ENCODE peak calls at places on chromosome 9, in seven cellular contexts. One of them, this sample, is unnamed.

GRCh38 chr9:131835132-131835910 is 95.4 kb upstream of the RAPGEF1 start:
- DNase-seq in HFFc6: no peak
- DNase-seq in NCI-H187 treated with DMSO at 0.1 percent for 48 hours: no peak
- DNase-seq in neural progenitor cell: no peak
- DNase-seq in lower lobe of right lung: no peak
- DNase-seq in erythroblast: no peak
- DNase-seq in HuH-7: no peak
- DNase-seq in this sample: no peak

GRCh38 chr9:134066546-134066922 is 1.3 kb downstream of the BRD3 start:
- DNase-seq in HFFc6: no peak
- DNase-seq in NCI-H187 treated with DMSO at 0.1 percent for 48 hours: no peak
- DNase-seq in neural progenitor cell: peak
- DNase-seq in lower lobe of right lung: no peak
- DNase-seq in erythroblast: peak
- DNase-seq in HuH-7: no peak
- DNase-seq in this sample: no peak

GRCh38 chr9:110710420-110710819 is 41.8 kb downstream of the MUSK start:
- DNase-seq in HFFc6: no peak
- DNase-seq in NCI-H187 treated with DMSO at 0.1 percent for 48 hours: no peak
- DNase-seq in neural progenitor cell: no peak
- DNase-seq in lower lobe of right lung: no peak
- DNase-seq in erythroblast: no peak
- DNase-seq in HuH-7: no peak
- DNase-seq in this sample: no peak

GRCh38 chr9:125787715-125788114 is 40.5 kb downstream of the PBX3 start:
- DNase-seq in HFFc6: no peak
- DNase-seq in NCI-H187 treated with DMSO at 0.1 percent for 48 hours: no peak
- DNase-seq in neural progenitor cell: no peak
- DNase-seq in lower lobe of right lung: no peak
- DNase-seq in erythroblast: no peak
- DNase-seq in HuH-7: no peak
- DNase-seq in this sample: no peak

GRCh38 chr9:104861406-104861805 is 66.5 kb downstream of the ABCA1 start:
- DNase-seq in HFFc6: no peak
- DNase-seq in NCI-H187 treated with DMSO at 0.1 percent for 48 hours: no peak
- DNase-seq in neural progenitor cell: no peak
- DNase-seq in lower lobe of right lung: no peak
- DNase-seq in erythroblast: no peak
- DNase-seq in HuH-7: no peak
- DNase-seq in this sample: peak

GRCh38 chr9:94911986-94912635 is 185.6 kb downstream of the AOPEP start:
- DNase-seq in HFFc6: no peak
- DNase-seq in NCI-H187 treated with DMSO at 0.1 percent for 48 hours: no peak
- DNase-seq in neural progenitor cell: no peak
- DNase-seq in lower lobe of right lung: no peak
- DNase-seq in erythroblast: no peak
- DNase-seq in HuH-7: no peak
- DNase-seq in this sample: no peak

GRCh38 chr9:35519697-35520403 is 29.9 kb downstream of the RUSC2 start:
- DNase-seq in HFFc6: no peak
- DNase-seq in NCI-H187 treated with DMSO at 0.1 percent for 48 hours: no peak
- DNase-seq in neural progenitor cell: no peak
- DNase-seq in lower lobe of right lung: no peak
- DNase-seq in erythroblast: no peak
- DNase-seq in HuH-7: no peak
- DNase-seq in this sample: no peak

GRCh38 chr9:111752455-111752854 is 42.3 kb downstream of the SHOC1 start:
- DNase-seq in HFFc6: no peak
- DNase-seq in NCI-H187 treated with DMSO at 0.1 percent for 48 hours: no peak
- DNase-seq in neural progenitor cell: no peak
- DNase-seq in lower lobe of right lung: no peak
- DNase-seq in erythroblast: no peak
- DNase-seq in HuH-7: no peak
- DNase-seq in this sample: no peak

GRCh38 chr9:123997665-123998277 is 13.8 kb upstream of the LHX2 start:
- DNase-seq in HFFc6: no peak
- DNase-seq in NCI-H187 treated with DMSO at 0.1 percent for 48 hours: no peak
- DNase-seq in neural progenitor cell: peak
- DNase-seq in lower lobe of right lung: peak
- DNase-seq in erythroblast: no peak
- DNase-seq in HuH-7: no peak
- DNase-seq in this sample: no peak

GRCh38 chr9:37471942-37472679 is 6.9 kb upstream of the ZBTB5 start:
- DNase-seq in HFFc6: peak
- DNase-seq in NCI-H187 treated with DMSO at 0.1 percent for 48 hours: no peak
- DNase-seq in neural progenitor cell: peak
- DNase-seq in lower lobe of right lung: no peak
- DNase-seq in erythroblast: no peak
- DNase-seq in HuH-7: peak
- DNase-seq in this sample: no peak

GRCh38 chr9:631596-631995 is 209.9 kb upstream of the DMRT1 start:
- DNase-seq in HFFc6: peak
- DNase-seq in NCI-H187 treated with DMSO at 0.1 percent for 48 hours: no peak
- DNase-seq in neural progenitor cell: no peak
- DNase-seq in lower lobe of right lung: no peak
- DNase-seq in erythroblast: no peak
- DNase-seq in HuH-7: no peak
- DNase-seq in this sample: no peak

GRCh38 chr9:16139781-16140180 is 586.9 kb downstream of the CCDC171 start:
- DNase-seq in HFFc6: no peak
- DNase-seq in NCI-H187 treated with DMSO at 0.1 percent for 48 hours: no peak
- DNase-seq in neural progenitor cell: no peak
- DNase-seq in lower lobe of right lung: no peak
- DNase-seq in erythroblast: no peak
- DNase-seq in HuH-7: no peak
- DNase-seq in this sample: no peak

GRCh38 chr9:109276469-109277440 is 44.1 kb downstream of the EPB41L4B start:
- DNase-seq in HFFc6: no peak
- DNase-seq in NCI-H187 treated with DMSO at 0.1 percent for 48 hours: no peak
- DNase-seq in neural progenitor cell: no peak
- DNase-seq in lower lobe of right lung: no peak
- DNase-seq in erythroblast: no peak
- DNase-seq in HuH-7: no peak
- DNase-seq in this sample: no peak

GRCh38 chr9:95483431-95483830 is 33.3 kb downstream of the PTCH1 start:
- DNase-seq in HFFc6: no peak
- DNase-seq in NCI-H187 treated with DMSO at 0.1 percent for 48 hours: no peak
- DNase-seq in neural progenitor cell: no peak
- DNase-seq in lower lobe of right lung: no peak
- DNase-seq in erythroblast: no peak
- DNase-seq in HuH-7: no peak
- DNase-seq in this sample: no peak

GRCh38 chr9:72402744-72403143 is 37.7 kb upstream of the ZFAND5 start:
- DNase-seq in HFFc6: no peak
- DNase-seq in NCI-H187 treated with DMSO at 0.1 percent for 48 hours: no peak
- DNase-seq in neural progenitor cell: no peak
- DNase-seq in lower lobe of right lung: no peak
- DNase-seq in erythroblast: no peak
- DNase-seq in HuH-7: no peak
- DNase-seq in this sample: no peak

GRCh38 chr9:134381671-134382505 is 55.6 kb downstream of the RXRA start:
- DNase-seq in HFFc6: no peak
- DNase-seq in NCI-H187 treated with DMSO at 0.1 percent for 48 hours: no peak
- DNase-seq in neural progenitor cell: no peak
- DNase-seq in lower lobe of right lung: peak
- DNase-seq in erythroblast: peak
- DNase-seq in HuH-7: peak
- DNase-seq in this sample: no peak

GRCh38 chr9:94948567-94949235 is 222.2 kb downstream of the AOPEP start:
- DNase-seq in HFFc6: no peak
- DNase-seq in NCI-H187 treated with DMSO at 0.1 percent for 48 hours: no peak
- DNase-seq in neural progenitor cell: no peak
- DNase-seq in lower lobe of right lung: no peak
- DNase-seq in erythroblast: no peak
- DNase-seq in HuH-7: no peak
- DNase-seq in this sample: no peak

GRCh38 chr9:112174965-112175795 is at the start of gene SUSD1:
- DNase-seq in HFFc6: no peak
- DNase-seq in NCI-H187 treated with DMSO at 0.1 percent for 48 hours: no peak
- DNase-seq in neural progenitor cell: peak
- DNase-seq in lower lobe of right lung: peak
- DNase-seq in erythroblast: peak
- DNase-seq in HuH-7: peak
- DNase-seq in this sample: no peak

This sample was measured in NCI-H2107.